ENCODE peak calls at places on chromosomes 6 and 20, in five cellular contexts. I is breast epithelium; E is CD8-positive, alpha-beta memory T cell; K is CD8-positive, alpha-beta T cell; L is caudate nucleus. H is an unnamed sample.
A peak's percentile ranks its signal among the peaks of the same experiment; 100 is the strongest.

GRCh38 chr20:32497589-32498224 is 87.4 kb downstream of the NOL4L start:
- DNase-seq in I (no peak), E (no peak), K (no peak), L (no peak), H (no peak)

GRCh38 chr20:1331101-1331500 is 2.2 kb upstream of the SDCBP2 start:
- DNase-seq in I (peak; percentile 11), E (no peak), K (peak; percentile 35), L (no peak), H (no peak)

GRCh38 chr20:57261488-57262243 is 4.8 kb downstream of the BMP7 start:
- DNase-seq in I (no peak), E (no peak), K (no peak), L (no peak), H (no peak)

GRCh38 chr6:125507987-125508655 is 206.4 kb upstream of the HDDC2 start:
- DNase-seq in I (no peak), E (no peak), K (no peak), L (no peak), H (no peak)

GRCh38 chr20:11366660-11367059 is 551.0 kb upstream of the BTBD3 start:
- DNase-seq in I (no peak), E (no peak), K (no peak), L (no peak), H (no peak)

GRCh38 chr6:142378138-142378875 is 76.5 kb downstream of the ADGRG6 start:
- DNase-seq in I (no peak), E (no peak), K (no peak), L (no peak), H (no peak)

GRCh38 chr6:159714404-159714803 is 12.9 kb upstream of the WTAP start:
- DNase-seq in I (no peak), E (no peak), K (no peak), L (no peak), H (no peak)

GRCh38 chr20:19890358-19891117 is 126.6 kb upstream of the NAA20 start:
- DNase-seq in I (no peak), E (no peak), K (no peak), L (no peak), H (no peak)

GRCh38 chr6:170186006-170186908 is 104.6 kb downstream of the DLL1 start:
- DNase-seq in I (no peak), E (no peak), K (peak; percentile 44), L (no peak), H (no peak)

GRCh38 chr20:32600681-32601237 is 15.6 kb upstream of the NOL4L start:
- DNase-seq in I (no peak), E (no peak), K (no peak), L (no peak), H (no peak)

GRCh38 chr6:17583811-17584210 is 16.3 kb upstream of the FAM8A1 start:
- DNase-seq in I (no peak), E (no peak), K (no peak), L (no peak), H (no peak)

GRCh38 chr6:170202416-170203135 is 88.3 kb downstream of the DLL1 start:
- DNase-seq in I (peak; percentile 6), E (no peak), K (no peak), L (no peak), H (no peak)

GRCh38 chr6:5072440-5072839 is 12.7 kb upstream of the PPP1R3G start:
- DNase-seq in I (no peak), E (no peak), K (no peak), L (no peak), H (no peak)

GRCh38 chr6:2658788-2659187 is 91.9 kb downstream of the MYLK4 start:
- DNase-seq in I (peak; percentile 54), E (no peak), K (no peak), L (no peak), H (no peak)

GRCh38 chr6:118952683-118953082 is 17.7 kb upstream of the MCM9 start:
- DNase-seq in I (no peak), E (no peak), K (no peak), L (no peak), H (no peak)

GRCh38 chr6:66538548-66539135 is 831.6 kb upstream of the EYS start:
- DNase-seq in I (no peak), E (no peak), K (no peak), L (no peak), H (no peak)

GRCh38 chr6:75280131-75280855 is 4.3 kb downstream of the TMEM30A start:
- DNase-seq in I (no peak), E (no peak), K (no peak), L (no peak), H (no peak)

GRCh38 chr6:163291622-163292021 is 122.9 kb upstream of the QKI start:
- DNase-seq in I (no peak), E (no peak), K (no peak), L (no peak), H (no peak)

GRCh38 chr6:117232191-117232590 is 33.2 kb upstream of the VGLL2 start:
- DNase-seq in I (no peak), E (no peak), K (no peak), L (no peak), H (no peak)

GRCh38 chr6:117237561-117237960 is 27.8 kb upstream of the VGLL2 start:
- DNase-seq in I (no peak), E (no peak), K (no peak), L (no peak), H (no peak)

GRCh38 chr6:117231466-117231865 is 33.9 kb upstream of the VGLL2 start:
- DNase-seq in I (no peak), E (no peak), K (no peak), L (no peak), H (no peak)

GRCh38 chr6:117229870-117230269 is 35.5 kb upstream of the VGLL2 start:
- DNase-seq in I (no peak), E (no peak), K (no peak), L (no peak), H (no peak)

DNA sequence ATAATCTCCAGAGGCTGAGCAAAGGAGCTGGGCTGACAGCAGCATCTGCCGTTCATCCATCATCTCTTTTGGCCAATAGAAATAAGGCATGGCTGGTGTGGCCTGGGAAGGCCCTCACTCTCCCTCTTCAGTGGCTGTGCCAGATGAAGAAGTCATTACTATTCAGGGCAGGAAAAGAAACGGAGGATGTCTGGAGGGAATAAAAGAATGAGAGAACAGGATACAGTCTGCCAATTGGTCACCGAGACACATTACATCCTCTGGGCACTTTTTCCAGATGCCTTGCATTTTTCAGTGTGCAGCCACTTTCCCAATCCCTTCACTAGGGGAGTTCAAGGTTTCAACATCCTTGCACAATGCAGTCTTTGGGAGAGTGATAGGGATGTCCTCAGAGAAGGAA is 32.2 kb upstream of the VGLL2 start:
- DNase-seq in I (no peak), E (no peak), K (no peak), L (no peak), H (no peak)
- H3K27ac ChIP-seq in I (no peak overlapping the region), E (no peak overlapping the region), K (no peak overlapping the region), L (no peak overlapping the region), H (no peak overlapping the region)

GRCh38 chr20:39855799-39856198 is 833.2 kb downstream of the MAFB start:
- DNase-seq in I (no peak), E (no peak), K (no peak), L (no peak), H (no peak)
- H3K27ac ChIP-seq in I (no peak overlapping the region), E (no peak overlapping the region), K (no peak overlapping the region), L (no peak overlapping the region), H (no peak overlapping the region)

GRCh38 chr6:65448806-65449397 is 258.1 kb downstream of the EYS start:
- DNase-seq in I (no peak), E (no peak), K (no peak), L (no peak), H (no peak)
- H3K27ac ChIP-seq in I (no peak overlapping the region), E (no peak overlapping the region), K (no peak overlapping the region), L (no peak overlapping the region), H (peak overlapping the region; percentile 30)

DNA sequence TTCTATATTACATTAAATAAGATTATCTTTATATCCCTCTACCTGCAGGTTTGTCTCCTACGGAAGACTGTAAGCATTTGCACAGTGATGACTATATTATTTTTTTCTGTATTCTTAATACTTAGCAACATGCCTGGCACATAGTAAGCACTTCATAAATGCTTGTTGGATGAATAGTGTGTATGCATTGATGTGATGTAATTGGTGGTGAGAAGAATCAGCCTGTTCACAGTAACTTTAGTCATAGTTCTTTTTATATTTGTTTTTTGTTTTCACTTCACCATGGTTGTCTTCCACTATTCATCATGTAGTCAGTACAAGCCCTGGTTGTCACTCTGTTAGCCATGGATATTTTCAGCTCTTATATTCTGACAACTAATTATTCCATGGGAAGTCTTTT is 184.0 kb upstream of the FLRT3 start:
- DNase-seq in I (no peak), E (no peak), K (no peak), L (no peak), H (no peak)
- H3K27ac ChIP-seq in I (no peak overlapping the region), E (no peak overlapping the region), K (no peak overlapping the region), L (no peak overlapping the region), H (no peak overlapping the region)

DNA sequence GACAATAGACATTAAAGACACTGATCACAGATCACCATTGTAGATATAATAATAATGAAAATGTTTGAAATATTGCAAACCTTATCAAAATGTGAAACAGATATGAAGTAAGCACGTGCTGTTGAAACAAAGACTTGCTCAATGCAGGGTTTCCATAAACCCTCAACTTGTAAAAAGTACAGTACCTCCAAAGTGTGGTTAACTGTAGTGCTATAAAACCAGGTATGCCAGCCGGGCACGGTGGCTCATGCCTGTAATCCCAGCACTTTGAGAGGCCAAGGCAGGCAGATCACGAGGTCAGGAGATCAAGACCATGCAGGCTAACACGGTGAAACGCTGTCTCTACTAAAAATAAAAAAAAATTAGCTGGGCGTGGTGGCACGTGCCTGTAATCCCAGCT is 96.6 kb downstream of the ZFAND3 start:
- DNase-seq in I (no peak), E (no peak), K (no peak), L (no peak), H (no peak)
- H3K27ac ChIP-seq in I (no peak overlapping the region), E (no peak overlapping the region), K (no peak overlapping the region), L (no peak overlapping the region), H (no peak overlapping the region)

GRCh38 chr6:105545206-105545920 is 142.5 kb upstream of the PREP start:
- DNase-seq in I (no peak), E (no peak), K (no peak), L (no peak), H (no peak)
- H3K27ac ChIP-seq in I (no peak overlapping the region), E (no peak overlapping the region), K (no peak overlapping the region), L (no peak overlapping the region), H (no peak overlapping the region)

DNA sequence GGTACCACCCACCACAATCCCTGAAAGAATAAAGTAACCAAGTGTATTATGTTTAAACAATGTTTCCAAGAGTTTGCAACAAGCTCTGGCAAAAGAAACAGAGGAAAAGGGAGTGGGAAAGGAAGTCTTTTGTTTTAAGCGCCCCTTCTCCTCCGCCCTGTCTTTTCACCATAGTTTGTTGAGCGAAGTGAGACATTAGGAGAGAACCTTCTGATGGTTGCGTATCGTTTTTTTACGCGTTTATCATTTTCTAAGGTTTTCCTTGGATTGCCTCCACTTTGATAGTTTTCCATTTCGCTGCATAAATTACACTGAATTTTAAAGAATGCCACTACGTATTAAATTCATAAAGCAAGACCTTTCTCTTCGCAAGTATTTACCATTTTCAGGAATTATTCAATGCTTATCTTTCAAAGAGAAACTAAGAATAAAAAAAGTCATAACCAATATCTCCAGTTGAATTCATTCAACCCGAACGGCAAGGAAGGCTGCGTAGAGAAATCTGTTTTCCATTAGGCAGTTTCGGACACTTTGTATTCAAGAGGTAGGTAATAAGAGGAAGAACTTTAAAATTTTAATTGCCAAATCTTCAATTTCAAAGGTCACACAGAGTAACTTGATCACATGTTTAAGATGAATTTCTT is 926 bp upstream of the EPHA7 start:
- DNase-seq in I (no peak), E (no peak), K (no peak), L (no peak), H (no peak)
- H3K27ac ChIP-seq in I (no peak overlapping the region), E (no peak overlapping the region), K (no peak overlapping the region), L (peak overlapping the region; percentile 1), H (no peak overlapping the region)